ENCODE peak calls at places on chromosomes 3 and 15, in six cellular contexts. Z is naive thymus-derived CD4-positive, alpha-beta T cell; R is A549; L is GM23338; V is HepG2; O is IMR-90. J is an unnamed sample.

GRCh38 chr15:42107483-42107882 is 13.1 kb upstream of the PLA2G4D start:
- DNase-seq in V (no peak), R (no peak), Z (no peak), O (no peak), L (no peak), J (no peak)

GRCh38 chr3:184711366-184712247 is at the start of gene MAGEF1:
- DNase-seq in Z (peak), L (peak), V (peak), R (peak), O (peak), J (peak)

GRCh38 chr15:93649691-93650235 is 560.8 kb upstream of the RGMA start:
- DNase-seq in V (no peak), R (no peak), O (no peak), L (no peak), Z (no peak), J (no peak)

GRCh38 chr3:29215948-29216347 is 64.9 kb upstream of the RBMS3 start:
- DNase-seq in R (no peak), L (no peak), V (no peak), Z (no peak), O (peak), J (peak)

GRCh38 chr3:124768812-124769211 is 38.6 kb downstream of the UMPS start:
- DNase-seq in L (peak), R (peak), V (peak), O (no peak), Z (no peak), J (peak)

GRCh38 chr3:143654906-143655305 is 193.4 kb downstream of the SLC9A9 start:
- DNase-seq in V (no peak), L (no peak), O (no peak), R (no peak), Z (no peak), J (no peak)

GRCh38 chr3:46858996-46859710 is 4.1 kb downstream of the MYL3 start:
- DNase-seq in Z (no peak), L (no peak), V (no peak), R (no peak), O (no peak), J (no peak)

GRCh38 chr15:47652853-47653243 is 64.5 kb upstream of the SEMA6D start:
- DNase-seq in V (no peak), O (no peak), L (no peak), R (no peak), Z (no peak), J (no peak)

GRCh38 chr3:126945171-126945721 is 37.7 kb upstream of the PLXNA1 start:
- DNase-seq in L (peak), R (no peak), V (no peak), Z (no peak), O (no peak), J (no peak)

GRCh38 chr3:114442251-114442650 is 148.4 kb downstream of the TIGIT start:
- DNase-seq in V (no peak), O (peak), L (no peak), R (no peak), Z (no peak), J (peak)

GRCh38 chr3:31129241-31129640 is 234.8 kb upstream of the GADL1 start:
- DNase-seq in Z (no peak), L (no peak), O (no peak), V (no peak), R (no peak), J (no peak)

GRCh38 chr3:61809879-61810278 is 248.5 kb downstream of the PTPRG start:
- DNase-seq in O (no peak), V (no peak), L (no peak), R (no peak), Z (no peak), J (no peak)

GRCh38 chr3:64344721-64345207 is 119.5 kb upstream of the PRICKLE2 start:
- DNase-seq in O (peak), R (peak), L (peak), Z (no peak), V (no peak), J (peak)

GRCh38 chr3:38960953-38961622 is 90.7 kb downstream of the SCN11A start:
- DNase-seq in L (peak), Z (no peak), O (peak), V (peak), R (peak), J (peak)

GRCh38 chr3:125212096-125212508 is 446 bp downstream of the SLC12A8 start:
- DNase-seq in V (no peak), L (peak), O (no peak), Z (no peak), R (no peak), J (peak)

GRCh38 chr3:45881031-45882022 is 5.0 kb upstream of the CCR9 start:
- DNase-seq in V (no peak), O (peak), Z (no peak), L (no peak), R (no peak), J (peak)

GRCh38 chr3:52891615-52892081 is 5.7 kb downstream of the STIMATE start:
- DNase-seq in O (peak), V (peak), Z (no peak), R (no peak), L (no peak), J (no peak)

GRCh38 chr3:72444642-72445223 is 403.5 kb downstream of the SHQ1 start:
- DNase-seq in R (no peak), O (peak), Z (no peak), L (no peak), V (no peak), J (no peak)

GRCh38 chr3:184512621-184513020 is 49.0 kb upstream of the EPHB3 start:
- DNase-seq in L (no peak), O (no peak), R (no peak), V (no peak), Z (no peak), J (no peak)

DNA sequence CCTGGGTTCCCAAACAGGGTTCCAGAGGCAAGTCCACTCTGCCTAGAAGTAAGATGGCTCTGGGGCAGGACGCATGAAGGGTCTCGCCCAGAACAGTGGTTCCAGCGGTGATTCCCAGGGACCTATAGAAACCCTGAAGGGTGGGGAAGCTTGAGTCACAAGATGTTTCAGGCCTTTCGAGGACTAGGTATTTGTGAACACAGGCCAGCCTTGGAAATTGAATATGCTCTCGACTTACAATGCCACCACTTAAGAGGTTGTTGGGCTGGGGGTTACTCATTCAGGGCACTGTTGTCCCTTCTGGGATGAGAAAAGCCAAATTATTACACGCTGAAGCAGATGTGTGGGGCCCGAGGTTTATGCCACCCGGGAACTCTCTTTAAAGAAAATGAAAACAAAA is 152.0 kb downstream of the TJP1 start:
- DNase-seq in Z (no peak), R (peak), O (no peak), L (no peak), V (no peak), J (peak)
- H3K27ac ChIP-seq in Z (no peak), R (peak), O (no peak), L (no peak), V (no peak), J (peak)

GRCh38 chr15:62452016-62452415 is 286.9 kb upstream of the C2CD4B start:
- DNase-seq in V (no peak), Z (no peak), O (no peak), L (peak), R (no peak), J (no peak)
- H3K27ac ChIP-seq in V (no peak), Z (no peak), O (no peak), L (peak), R (no peak), J (no peak)

GRCh38 chr3:193553606-193554005 is 1.1 kb downstream of the ATP13A4 start:
- DNase-seq in Z (no peak), V (no peak), R (no peak), L (no peak), O (no peak), J (no peak)
- H3K27ac ChIP-seq in Z (no peak), V (no peak), R (no peak), L (no peak), O (no peak), J (no peak)

DNA sequence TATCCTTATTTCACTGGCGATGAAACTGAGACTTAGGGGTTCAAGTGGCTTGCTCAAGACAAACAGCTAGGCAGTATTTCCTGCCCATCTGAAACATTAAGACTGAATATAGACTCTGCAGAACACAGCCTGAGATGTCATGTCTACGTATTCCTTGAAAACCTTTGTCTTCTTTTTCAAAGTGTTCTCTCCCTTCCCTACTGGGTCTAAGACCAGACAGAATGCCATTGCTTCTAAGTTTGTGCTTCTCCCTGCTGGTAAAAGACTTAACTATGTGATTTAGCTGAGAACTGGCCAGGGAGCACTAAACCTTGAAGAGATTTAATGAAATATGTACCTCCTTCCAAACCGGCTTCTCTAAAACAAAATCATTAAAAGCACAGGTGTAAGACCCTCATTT is 9.9 kb downstream of the BCL6 start:
- DNase-seq in R (no peak), L (no peak), O (no peak), V (no peak), Z (no peak), J (no peak)
- H3K27ac ChIP-seq in R (no peak), L (no peak), O (no peak), V (no peak), Z (no peak), J (no peak)

GRCh38 chr15:78208887-78209645 is 25.3 kb downstream of the ACSBG1 start:
- DNase-seq in L (no peak), V (no peak), O (no peak), R (no peak), Z (no peak), J (peak)
- H3K27ac ChIP-seq in L (no peak), V (no peak), O (no peak), R (no peak), Z (no peak), J (peak)

DNA sequence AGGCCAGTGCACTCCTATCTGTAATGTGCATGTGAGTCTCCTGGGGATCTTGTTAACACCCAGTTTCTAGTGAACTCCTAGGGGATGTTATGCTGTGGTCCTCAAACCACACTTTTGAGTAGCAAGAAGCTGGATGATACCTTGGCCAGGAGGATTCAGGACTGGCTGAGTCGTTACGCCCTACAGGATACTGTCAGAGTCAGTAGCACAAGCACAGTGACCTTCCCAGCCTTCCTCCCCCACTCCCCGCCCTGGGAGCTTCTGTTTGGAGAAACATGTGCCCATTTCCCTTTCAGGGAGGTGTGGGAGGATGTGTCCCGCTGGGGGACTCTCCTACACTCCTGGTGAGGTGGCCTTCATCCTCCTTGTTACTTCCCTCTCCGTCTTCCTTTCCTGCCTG is 76.4 kb upstream of the TRPM1 start:
- DNase-seq in R (no peak), L (no peak), O (no peak), V (no peak), Z (no peak), J (peak)
- H3K27ac ChIP-seq in R (no peak), L (no peak), O (no peak), V (no peak), Z (no peak), J (no peak)

GRCh38 chr3:101972430-101973162 is 123.3 kb downstream of the NFKBIZ start:
- DNase-seq in O (no peak), L (no peak), R (no peak), V (no peak), Z (no peak), J (no peak)
- H3K27ac ChIP-seq in O (no peak), L (no peak), R (no peak), V (no peak), Z (no peak), J (no peak)

DNA sequence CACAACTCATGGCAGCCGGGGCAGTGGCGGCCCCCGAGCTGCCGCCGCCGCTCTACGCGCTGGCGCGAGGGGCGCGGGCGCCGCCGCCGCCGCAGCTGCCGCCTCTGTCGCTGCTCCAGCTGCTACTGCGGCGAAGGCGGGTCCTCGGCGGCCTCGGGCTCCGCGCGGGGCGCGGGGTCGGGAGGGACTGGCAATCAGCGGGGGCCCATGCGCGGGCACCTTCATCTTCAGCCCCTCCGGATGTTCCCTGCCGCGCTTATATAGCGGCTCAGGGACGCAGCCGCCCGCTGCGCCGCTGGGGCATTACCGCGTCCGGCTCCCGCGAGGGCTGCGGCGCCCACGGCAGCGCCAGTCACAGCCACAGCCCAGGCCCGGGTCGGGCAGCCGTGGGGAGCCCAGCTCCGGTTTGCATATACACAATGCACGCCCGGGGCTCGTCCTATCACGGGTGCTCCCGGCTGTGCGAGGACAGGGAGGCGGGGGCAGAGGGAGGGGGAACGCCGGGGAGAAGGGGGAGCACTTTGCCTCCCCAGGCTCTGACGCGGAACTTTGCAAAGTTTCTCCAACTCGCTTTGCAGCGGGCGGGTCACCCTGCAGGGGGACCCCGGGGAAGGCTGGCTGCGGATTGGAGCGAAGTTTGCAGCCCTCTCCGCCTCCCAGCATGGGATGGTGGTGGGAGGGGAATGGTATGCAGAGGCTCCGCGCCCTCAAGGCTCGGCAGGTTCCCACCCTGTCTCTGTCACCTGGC is at the start of gene VGLL3:
- DNase-seq in L (peak), Z (no peak), R (peak), O (peak), V (no peak), J (peak)
- H3K27ac ChIP-seq in L (no peak), Z (no peak), R (peak), O (peak), V (no peak), J (peak)

DNA sequence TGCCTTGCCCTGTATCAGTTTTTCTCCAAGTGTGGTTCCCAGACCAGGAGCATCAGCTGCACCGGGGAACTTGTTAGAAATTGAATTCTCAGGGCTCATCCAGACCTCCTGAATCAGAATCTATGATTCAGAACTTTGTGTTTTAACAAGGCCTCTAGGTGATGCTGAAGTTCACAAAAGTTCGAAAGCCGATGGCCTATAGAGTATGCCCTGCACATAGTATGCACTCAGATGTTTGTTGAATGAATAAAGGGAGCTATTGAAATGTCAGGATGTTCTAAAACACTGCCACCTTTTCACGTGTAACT is 666 bp upstream of the LARP6 start:
- DNase-seq in Z (no peak), R (peak), O (peak), V (no peak), L (peak), J (peak)
- H3K27ac ChIP-seq in Z (no peak), R (peak), O (peak), V (no peak), L (no peak), J (peak)

J was measured in PC-3.